ENCODE peak calls at places on chromosome 22, in six cellular contexts. One of them, this sample, is unnamed.

GRCh38 chr22:48702573-48703264 is 1125.0 kb downstream of the BRD1 start:
- DNase-seq in neural progenitor cell: peak
- DNase-seq in A549: no peak
- DNase-seq in uterus: no peak
- DNase-seq in heart left ventricle: peak
- DNase-seq in stomach: peak
- DNase-seq in this sample: no peak

GRCh38 chr22:45446216-45446615 is 32.7 kb downstream of the RIBC2 start:
- DNase-seq in A549: no peak
- DNase-seq in uterus: no peak
- DNase-seq in neural progenitor cell: no peak
- DNase-seq in heart left ventricle: no peak
- DNase-seq in stomach: no peak
- DNase-seq in this sample: no peak

GRCh38 chr22:31537019-31537535 is 40.7 kb downstream of the SFI1 start:
- DNase-seq in neural progenitor cell: no peak
- DNase-seq in stomach: no peak
- DNase-seq in uterus: no peak
- DNase-seq in A549: no peak
- DNase-seq in heart left ventricle: no peak
- DNase-seq in this sample: no peak

GRCh38 chr22:43886231-43886630 is 5.6 kb downstream of the PNPLA5 start:
- DNase-seq in heart left ventricle: no peak
- DNase-seq in neural progenitor cell: no peak
- DNase-seq in A549: no peak
- DNase-seq in stomach: no peak
- DNase-seq in uterus: no peak
- DNase-seq in this sample: no peak

GRCh38 chr22:24483966-24484545 is 11.1 kb upstream of the UPB1 start:
- DNase-seq in stomach: no peak
- DNase-seq in uterus: no peak
- DNase-seq in A549: no peak
- DNase-seq in neural progenitor cell: no peak
- DNase-seq in heart left ventricle: no peak
- DNase-seq in this sample: no peak

GRCh38 chr22:46970411-46971123 is 208.1 kb downstream of the TBC1D22A start:
- DNase-seq in neural progenitor cell: no peak
- DNase-seq in A549: no peak
- DNase-seq in stomach: no peak
- DNase-seq in uterus: no peak
- DNase-seq in heart left ventricle: no peak
- DNase-seq in this sample: peak

GRCh38 chr22:46583571-46583970 is 36.6 kb upstream of the GRAMD4 start:
- DNase-seq in heart left ventricle: peak
- DNase-seq in uterus: no peak
- DNase-seq in stomach: no peak
- DNase-seq in neural progenitor cell: no peak
- DNase-seq in A549: no peak
- DNase-seq in this sample: no peak

GRCh38 chr22:46534901-46535630 is 2.4 kb downstream of the CELSR1 start:
- DNase-seq in A549: no peak
- DNase-seq in stomach: no peak
- DNase-seq in neural progenitor cell: no peak
- DNase-seq in heart left ventricle: no peak
- DNase-seq in uterus: no peak
- DNase-seq in this sample: no peak

GRCh38 chr22:31240011-31240410 is 27.9 kb downstream of the LIMK2 start:
- DNase-seq in heart left ventricle: no peak
- DNase-seq in neural progenitor cell: no peak
- DNase-seq in A549: no peak
- DNase-seq in stomach: no peak
- DNase-seq in uterus: no peak
- DNase-seq in this sample: no peak

GRCh38 chr22:44225812-44226211 is 45.1 kb downstream of the PARVG start:
- DNase-seq in A549: no peak
- DNase-seq in heart left ventricle: no peak
- DNase-seq in stomach: no peak
- DNase-seq in neural progenitor cell: no peak
- DNase-seq in uterus: no peak
- DNase-seq in this sample: no peak

GRCh38 chr22:38205261-38206128 is 3.7 kb downstream of the MAFF start:
- DNase-seq in neural progenitor cell: no peak
- DNase-seq in stomach: no peak
- DNase-seq in uterus: peak
- DNase-seq in heart left ventricle: peak
- DNase-seq in A549: no peak
- DNase-seq in this sample: peak

GRCh38 chr22:30970356-30970746 is 1.3 kb downstream of the TUG1 start:
- DNase-seq in uterus: no peak
- DNase-seq in heart left ventricle: no peak
- DNase-seq in neural progenitor cell: no peak
- DNase-seq in stomach: no peak
- DNase-seq in A549: no peak
- DNase-seq in this sample: no peak

GRCh38 chr22:46366801-46367706 is 31.5 kb downstream of the TRMU start:
- DNase-seq in stomach: no peak
- DNase-seq in neural progenitor cell: no peak
- DNase-seq in uterus: no peak
- DNase-seq in A549: no peak
- DNase-seq in heart left ventricle: peak
- DNase-seq in this sample: no peak

GRCh38 chr22:44089717-44090570 is 65.8 kb downstream of the PARVB start:
- DNase-seq in heart left ventricle: no peak
- DNase-seq in uterus: no peak
- DNase-seq in A549: no peak
- DNase-seq in stomach: no peak
- DNase-seq in neural progenitor cell: no peak
- DNase-seq in this sample: no peak

GRCh38 chr22:29816980-29817379 is 21.1 kb downstream of the ASCC2 start:
- DNase-seq in neural progenitor cell: no peak
- DNase-seq in uterus: no peak
- DNase-seq in heart left ventricle: no peak
- DNase-seq in A549: no peak
- DNase-seq in stomach: no peak
- DNase-seq in this sample: no peak

GRCh38 chr22:44892243-44892642 is 117.6 kb downstream of the PHF21B start:
- DNase-seq in uterus: no peak
- DNase-seq in neural progenitor cell: no peak
- DNase-seq in heart left ventricle: no peak
- DNase-seq in A549: no peak
- DNase-seq in stomach: no peak
- DNase-seq in this sample: peak

GRCh38 chr22:43090130-43090789 is 1.1 kb upstream of the TTLL1 start:
- DNase-seq in uterus: peak
- DNase-seq in neural progenitor cell: peak
- DNase-seq in heart left ventricle: peak
- DNase-seq in A549: peak
- DNase-seq in stomach: peak
- DNase-seq in this sample: no peak

GRCh38 chr22:29251981-29252978 is 15.5 kb downstream of the RHBDD3 start:
- DNase-seq in stomach: peak
- DNase-seq in neural progenitor cell: no peak
- DNase-seq in heart left ventricle: no peak
- DNase-seq in uterus: no peak
- DNase-seq in A549: no peak
- DNase-seq in this sample: no peak

GRCh38 chr22:32204211-32204855 is 540 bp downstream of the RFPL2 start:
- DNase-seq in A549: peak
- DNase-seq in neural progenitor cell: peak
- DNase-seq in uterus: no peak
- DNase-seq in stomach: no peak
- DNase-seq in heart left ventricle: no peak
- DNase-seq in this sample: no peak

GRCh38 chr22:21677606-21678443 is 12.0 kb downstream of the PPIL2 start:
- DNase-seq in heart left ventricle: no peak
- DNase-seq in stomach: no peak
- DNase-seq in uterus: no peak
- DNase-seq in A549: no peak
- DNase-seq in neural progenitor cell: no peak
- DNase-seq in this sample: no peak

GRCh38 chr22:28819253-28820096 is 19.1 kb upstream of the XBP1 start:
- DNase-seq in neural progenitor cell: no peak
- DNase-seq in uterus: no peak
- DNase-seq in stomach: peak
- DNase-seq in heart left ventricle: no peak
- DNase-seq in A549: peak
- DNase-seq in this sample: no peak

GRCh38 chr22:17576475-17576874 is 13.2 kb downstream of the SLC25A18 start:
- DNase-seq in A549: no peak
- DNase-seq in stomach: no peak
- DNase-seq in uterus: no peak
- DNase-seq in heart left ventricle: no peak
- DNase-seq in neural progenitor cell: no peak
- DNase-seq in this sample: no peak

GRCh38 chr22:33883561-33883960 is 36.7 kb downstream of the LARGE1 start:
- DNase-seq in A549: no peak
- DNase-seq in heart left ventricle: no peak
- DNase-seq in neural progenitor cell: no peak
- DNase-seq in uterus: no peak
- DNase-seq in stomach: no peak
- DNase-seq in this sample: no peak

GRCh38 chr22:17706451-17706900 is 67.8 kb downstream of the BID start:
- DNase-seq in A549: peak
- DNase-seq in neural progenitor cell: no peak
- DNase-seq in heart left ventricle: no peak
- DNase-seq in uterus: no peak
- DNase-seq in stomach: peak
- DNase-seq in this sample: no peak

GRCh38 chr22:20430101-20430640 is 7.5 kb downstream of the SCARF2 start:
- DNase-seq in heart left ventricle: no peak
- DNase-seq in A549: no peak
- DNase-seq in uterus: no peak
- DNase-seq in stomach: no peak
- DNase-seq in neural progenitor cell: no peak
- DNase-seq in this sample: no peak

GRCh38 chr22:45240137-45240809 is 421 bp downstream of the KIAA0930 start:
- DNase-seq in stomach: no peak
- DNase-seq in neural progenitor cell: peak
- DNase-seq in heart left ventricle: peak
- DNase-seq in A549: no peak
- DNase-seq in uterus: no peak
- DNase-seq in this sample: no peak

GRCh38 chr22:44454113-44454769 is 43.8 kb downstream of the RTL6 start:
- DNase-seq in uterus: no peak
- DNase-seq in neural progenitor cell: no peak
- DNase-seq in A549: no peak
- DNase-seq in stomach: peak
- DNase-seq in heart left ventricle: no peak
- DNase-seq in this sample: peak

GRCh38 chr22:19361501-19362103 is 69.9 kb downstream of the HIRA start:
- DNase-seq in neural progenitor cell: no peak
- DNase-seq in heart left ventricle: no peak
- DNase-seq in stomach: no peak
- DNase-seq in uterus: no peak
- DNase-seq in A549: no peak
- DNase-seq in this sample: no peak
- H3K27ac ChIP-seq in neural progenitor cell: no peak
- H3K27ac ChIP-seq in heart left ventricle: no peak
- H3K27ac ChIP-seq in stomach: no peak
- H3K27ac ChIP-seq in uterus: no peak
- H3K27ac ChIP-seq in A549: no peak
- H3K27ac ChIP-seq in this sample: no peak

GRCh38 chr22:23257889-23258825 is 77.8 kb downstream of the BCR start:
- DNase-seq in uterus: no peak
- DNase-seq in neural progenitor cell: no peak
- DNase-seq in A549: no peak
- DNase-seq in stomach: no peak
- DNase-seq in heart left ventricle: no peak
- DNase-seq in this sample: no peak
- H3K27ac ChIP-seq in uterus: no peak
- H3K27ac ChIP-seq in neural progenitor cell: no peak
- H3K27ac ChIP-seq in A549: no peak
- H3K27ac ChIP-seq in stomach: peak
- H3K27ac ChIP-seq in heart left ventricle: peak
- H3K27ac ChIP-seq in this sample: peak

DNA sequence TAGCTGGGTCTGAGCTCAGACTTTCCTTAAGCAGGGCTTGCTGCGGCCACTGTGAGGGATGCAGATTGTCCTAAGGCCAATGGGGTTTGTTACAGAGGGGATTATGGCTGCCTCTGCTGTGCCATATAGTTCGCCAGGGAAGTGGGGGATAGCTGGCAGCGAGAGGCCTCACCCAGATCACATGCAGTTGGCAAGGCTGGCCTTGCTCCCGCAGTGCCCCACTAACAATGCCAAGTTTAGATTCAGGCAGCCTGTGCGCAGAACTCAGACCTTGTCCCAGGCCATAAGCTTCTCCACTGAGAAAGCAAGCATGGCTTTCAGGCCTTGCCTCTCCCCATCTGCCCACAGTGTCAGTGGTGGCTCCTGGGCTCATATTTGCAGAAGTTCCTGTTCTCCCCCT is 4.7 kb upstream of the APOL2 start:
- DNase-seq in heart left ventricle: peak
- DNase-seq in A549: no peak
- DNase-seq in uterus: peak
- DNase-seq in neural progenitor cell: no peak
- DNase-seq in stomach: no peak
- DNase-seq in this sample: peak
- H3K27ac ChIP-seq in heart left ventricle: peak
- H3K27ac ChIP-seq in A549: no peak
- H3K27ac ChIP-seq in uterus: peak
- H3K27ac ChIP-seq in neural progenitor cell: no peak
- H3K27ac ChIP-seq in stomach: peak
- H3K27ac ChIP-seq in this sample: peak

GRCh38 chr22:39414377-39414776 is 14.8 kb downstream of the TAB1 start:
- DNase-seq in uterus: no peak
- DNase-seq in heart left ventricle: peak
- DNase-seq in neural progenitor cell: no peak
- DNase-seq in stomach: no peak
- DNase-seq in A549: no peak
- DNase-seq in this sample: no peak

GRCh38 chr22:39409630-39410029 is 10.1 kb downstream of the TAB1 start:
- DNase-seq in stomach: no peak
- DNase-seq in A549: no peak
- DNase-seq in uterus: no peak
- DNase-seq in heart left ventricle: no peak
- DNase-seq in neural progenitor cell: no peak
- DNase-seq in this sample: no peak

GRCh38 chr22:39408173-39408572 is 8.6 kb downstream of the TAB1 start:
- DNase-seq in neural progenitor cell: no peak
- DNase-seq in uterus: no peak
- DNase-seq in A549: no peak
- DNase-seq in heart left ventricle: no peak
- DNase-seq in stomach: no peak
- DNase-seq in this sample: no peak

GRCh38 chr22:39405346-39406085 is 5.9 kb downstream of the TAB1 start:
- DNase-seq in A549: no peak
- DNase-seq in neural progenitor cell: peak
- DNase-seq in heart left ventricle: no peak
- DNase-seq in uterus: peak
- DNase-seq in stomach: no peak
- DNase-seq in this sample: no peak

DNA sequence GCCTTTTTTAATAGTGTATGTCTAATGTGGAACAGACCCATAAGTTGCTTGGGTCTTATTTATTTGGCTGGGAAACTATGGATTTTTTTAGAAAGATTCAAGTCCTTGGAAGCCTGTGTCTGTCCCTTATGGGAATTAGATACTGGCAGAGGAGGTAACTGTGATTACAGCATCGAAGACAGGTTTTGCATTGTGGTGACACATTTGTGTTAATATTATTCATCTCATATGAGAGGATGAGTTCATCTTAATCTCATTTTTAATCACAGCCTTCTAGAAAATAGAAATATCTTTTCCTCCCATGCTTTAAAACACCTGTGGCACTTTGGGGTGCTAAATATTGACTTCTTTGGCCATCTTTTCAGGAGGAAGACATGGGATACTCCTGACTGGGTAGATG is 9.2 kb downstream of the TAB1 start:
- DNase-seq in heart left ventricle: no peak
- DNase-seq in stomach: no peak
- DNase-seq in neural progenitor cell: no peak
- DNase-seq in A549: no peak
- DNase-seq in uterus: no peak
- DNase-seq in this sample: no peak
- H3K27ac ChIP-seq in heart left ventricle: no peak
- H3K27ac ChIP-seq in stomach: no peak
- H3K27ac ChIP-seq in neural progenitor cell: no peak
- H3K27ac ChIP-seq in A549: no peak
- H3K27ac ChIP-seq in uterus: no peak
- H3K27ac ChIP-seq in this sample: no peak

This sample was measured in coronary artery.